ENCODE peak calls at places on chromosome 16, in five cellular contexts. Q is neuronal stem cell, S is H9, P is mesenchymal stem cell, L is trophoblast cell. T is an unnamed sample.

GRCh38 chr16:89855986-89856385 is 17.4 kb upstream of the TCF25 start:
- DNase-seq in Q (no peak), S (no peak), P (no peak), L (no peak), T (no peak)

GRCh38 chr16:50273888-50274770 is 7.8 kb downstream of the ADCY7 start:
- DNase-seq in Q (no peak), S (no peak), P (no peak), L (no peak), T (no peak)

GRCh38 chr16:27470567-27471431 is 68.8 kb downstream of the IL21R start:
- DNase-seq in Q (no peak), S (no peak), P (peak), L (peak), T (peak)

GRCh38 chr16:53103811-53104210 is 49.0 kb downstream of the CHD9 start:
- DNase-seq in Q (no peak), S (no peak), P (no peak), L (peak), T (no peak)

GRCh38 chr16:11916524-11917285 is 949 bp upstream of the GSPT1 start:
- DNase-seq in Q (no peak), S (no peak), P (peak), L (peak), T (peak)

GRCh38 chr16:74461826-74462225 is 40.5 kb upstream of the CLEC18B start:
- DNase-seq in Q (no peak), S (no peak), P (no peak), L (no peak), T (no peak)

GRCh38 chr16:30083216-30084055 is 7.6 kb downstream of the PPP4C start:
- DNase-seq in Q (no peak), S (no peak), P (no peak), L (no peak), T (no peak)

GRCh38 chr16:55678061-55678935 is 22.5 kb downstream of the SLC6A2 start:
- DNase-seq in Q (no peak), S (no peak), P (no peak), L (no peak), T (no peak)

GRCh38 chr16:454397-454940 is 29.0 kb downstream of the RAB11FIP3 start:
- DNase-seq in Q (no peak), S (no peak), P (no peak), L (no peak), T (no peak)

GRCh38 chr16:86505185-86505898 is 5.0 kb upstream of the FOXF1 start:
- DNase-seq in Q (no peak), S (peak), P (peak), L (peak), T (peak)

DNA sequence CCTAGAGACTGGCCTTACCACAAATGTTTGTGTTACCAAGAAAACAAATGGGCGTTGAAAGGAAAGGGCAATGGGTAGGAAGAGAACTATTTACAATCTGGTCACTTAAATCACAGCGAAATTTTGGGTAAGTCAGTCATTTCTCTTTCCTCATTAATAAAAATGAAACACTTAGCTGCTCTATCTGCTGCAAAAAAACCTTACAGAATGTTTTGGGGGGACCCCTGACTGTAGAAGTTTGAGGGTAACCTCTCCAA is 742 bp upstream of the NUTF2 start:
- DNase-seq in Q (no peak), S (no peak), P (no peak), L (no peak), T (no peak)
- H4K91ac ChIP-seq in Q (no peak), S (no peak), P (peak), L (peak), T (peak)

DNA sequence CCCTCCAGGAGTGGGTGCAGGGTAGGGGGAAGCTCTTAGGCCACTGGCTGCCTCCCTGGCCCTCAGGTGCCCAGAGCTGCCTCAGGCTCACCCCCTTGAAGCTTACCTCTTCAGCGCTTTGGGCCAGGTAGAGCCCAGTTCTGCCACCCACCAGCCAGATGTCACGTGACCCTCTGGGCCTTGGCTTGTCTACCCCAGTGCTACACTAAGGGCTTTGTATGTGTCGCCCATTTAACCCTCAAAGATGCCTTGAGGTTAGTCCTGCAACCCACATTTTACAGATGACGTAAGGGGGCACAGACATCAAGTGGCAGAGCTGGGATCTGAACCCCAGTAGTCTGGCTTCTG is 3.4 kb downstream of the HAS3 start:
- DNase-seq in Q (no peak), S (no peak), P (no peak), L (no peak), T (no peak)
- H4K91ac ChIP-seq in Q (no peak), S (no peak), P (no peak), L (no peak), T (no peak)

GRCh38 chr16:15650698-15651161 is 685 bp downstream of the NDE1 start:
- DNase-seq in Q (peak), S (peak), P (peak), L (peak), T (peak)
- H4K91ac ChIP-seq in Q (no peak), S (no peak), P (no peak), L (peak), T (peak)

GRCh38 chr16:87584271-87584670 is 18.0 kb upstream of the JPH3 start:
- DNase-seq in Q (no peak), S (no peak), P (peak), L (no peak), T (peak)
- H4K91ac ChIP-seq in Q (no peak), S (no peak), P (no peak), L (peak), T (no peak)

GRCh38 chr16:85326794-85327181 is 214.5 kb upstream of the CIBAR2 start:
- DNase-seq in Q (no peak), S (no peak), P (no peak), L (no peak), T (no peak)

GRCh38 chr16:85329999-85330693 is 217.9 kb upstream of the CIBAR2 start:
- DNase-seq in Q (peak), S (no peak), P (no peak), L (no peak), T (no peak)

GRCh38 chr16:85329059-85329812 is 217.0 kb upstream of the CIBAR2 start:
- DNase-seq in Q (peak), S (peak), P (peak), L (peak), T (peak)

GRCh38 chr16:85327731-85328664 is 215.7 kb upstream of the CIBAR2 start:
- DNase-seq in Q (peak), S (peak), P (peak), L (no peak), T (no peak)

DNA sequence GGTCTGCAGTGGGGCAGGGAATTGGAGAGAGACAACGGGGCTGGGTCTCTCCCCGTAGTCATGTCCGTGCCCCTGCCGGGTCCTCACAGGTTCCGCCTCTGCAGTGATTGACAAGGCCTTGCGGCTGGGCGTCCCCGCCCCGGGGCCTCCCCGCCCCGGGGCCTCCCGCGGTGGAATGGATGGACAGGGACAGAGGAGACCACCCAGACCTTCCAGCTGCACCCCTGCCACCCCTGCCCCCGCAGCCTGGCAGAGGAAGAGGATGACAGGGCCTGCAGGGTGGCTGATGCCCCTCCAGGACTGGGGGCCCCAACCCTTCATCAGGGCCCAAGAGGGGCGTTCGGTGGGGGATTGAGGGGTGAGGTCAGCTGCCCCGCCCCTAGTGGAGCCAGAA is 216.4 kb upstream of the CIBAR2 start:
- DNase-seq in Q (no peak), S (peak), P (no peak), L (no peak), T (no peak)
- H4K91ac ChIP-seq in Q (no peak), S (no peak), P (peak), L (peak), T (no peak)

GRCh38 chr16:19948186-19949104 is 63.8 kb upstream of the GPRC5B start:
- DNase-seq in Q (no peak), S (no peak), P (no peak), L (no peak), T (no peak)
- H4K91ac ChIP-seq in Q (no peak), S (no peak), P (no peak), L (no peak), T (no peak)

GRCh38 chr16:57148481-57148880 is 37.4 kb downstream of the PSME3IP1 start:
- DNase-seq in Q (no peak), S (peak), P (no peak), L (no peak), T (no peak)

GRCh38 chr16:57145964-57146647 is 39.7 kb downstream of the PSME3IP1 start:
- DNase-seq in Q (no peak), S (no peak), P (no peak), L (no peak), T (no peak)

GRCh38 chr16:57146735-57147134 is 39.1 kb downstream of the PSME3IP1 start:
- DNase-seq in Q (no peak), S (peak), P (peak), L (no peak), T (no peak)

GRCh38 chr16:57149391-57149790 is 36.4 kb downstream of the PSME3IP1 start:
- DNase-seq in Q (no peak), S (no peak), P (no peak), L (no peak), T (no peak)

DNA sequence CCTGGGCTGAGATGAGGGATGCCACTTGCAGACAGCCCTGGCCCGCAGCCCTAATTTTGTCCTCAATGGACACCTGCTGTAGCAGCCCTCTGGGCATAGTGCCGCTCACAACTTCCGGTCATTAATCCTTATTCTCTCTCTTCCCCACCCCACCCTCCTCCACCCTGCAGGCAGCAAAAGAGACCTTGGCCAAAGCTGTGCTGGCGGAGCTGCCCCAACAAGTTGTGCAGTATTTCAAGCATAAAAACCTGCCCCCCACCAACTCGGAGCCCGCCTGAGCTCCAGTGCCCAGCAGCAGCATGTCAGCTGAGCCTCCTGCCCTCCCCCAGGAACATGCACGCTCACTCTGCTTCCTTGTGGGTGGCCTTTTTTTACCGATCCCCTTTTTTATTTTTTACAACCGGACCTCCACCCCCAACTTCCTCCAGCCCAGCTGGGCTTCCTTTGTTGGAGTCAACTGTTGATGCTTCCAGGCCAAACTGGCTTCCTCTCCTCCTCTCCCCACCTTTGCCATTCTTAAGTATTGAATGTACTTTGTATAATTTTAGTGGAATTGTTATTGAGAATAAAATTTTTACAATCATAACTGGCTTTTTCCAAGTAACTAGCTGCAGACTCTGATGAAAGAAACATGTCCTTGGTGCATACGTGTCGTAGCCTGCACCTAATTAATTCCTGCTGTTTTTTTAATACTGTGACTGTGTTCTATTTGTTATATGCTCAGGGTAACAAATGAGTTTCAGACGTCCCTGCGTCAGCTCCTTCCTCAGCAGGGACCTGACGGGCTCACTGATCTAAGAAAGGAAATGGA is 38.3 kb downstream of the PSME3IP1 start:
- DNase-seq in Q (no peak), S (peak), P (no peak), L (no peak), T (peak)
- H4K91ac ChIP-seq in Q (no peak), S (no peak), P (no peak), L (no peak), T (no peak)

GRCh38 chr16:28567292-28567691 is 13.6 kb downstream of the SGF29 start:
- DNase-seq in Q (no peak), S (no peak), P (no peak), L (peak), T (no peak)
- H4K91ac ChIP-seq in Q (no peak), S (no peak), P (no peak), L (no peak), T (no peak)

DNA sequence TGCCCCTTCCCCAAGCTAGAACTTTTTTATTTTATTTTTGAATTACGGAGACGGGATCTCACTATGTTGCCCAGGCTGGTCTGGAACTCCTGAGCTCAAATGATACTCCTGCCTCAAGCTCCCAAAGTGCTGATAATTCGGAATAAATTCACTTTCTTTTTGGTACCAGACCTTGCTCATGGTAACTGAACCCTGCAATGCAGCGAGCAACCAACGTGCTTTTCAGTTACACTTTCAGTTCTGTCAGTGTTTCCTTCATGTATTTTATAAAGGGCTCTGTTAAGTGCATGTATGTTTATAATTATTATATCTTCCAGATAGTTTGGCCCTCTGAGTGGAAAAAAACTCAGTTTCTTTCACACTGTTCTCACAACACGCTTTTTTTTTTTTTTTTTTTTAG is 13.9 kb downstream of the C16orf96 start:
- DNase-seq in Q (no peak), S (no peak), P (no peak), L (no peak), T (no peak)
- H4K91ac ChIP-seq in Q (no peak), S (peak), P (no peak), L (no peak), T (no peak)

DNA sequence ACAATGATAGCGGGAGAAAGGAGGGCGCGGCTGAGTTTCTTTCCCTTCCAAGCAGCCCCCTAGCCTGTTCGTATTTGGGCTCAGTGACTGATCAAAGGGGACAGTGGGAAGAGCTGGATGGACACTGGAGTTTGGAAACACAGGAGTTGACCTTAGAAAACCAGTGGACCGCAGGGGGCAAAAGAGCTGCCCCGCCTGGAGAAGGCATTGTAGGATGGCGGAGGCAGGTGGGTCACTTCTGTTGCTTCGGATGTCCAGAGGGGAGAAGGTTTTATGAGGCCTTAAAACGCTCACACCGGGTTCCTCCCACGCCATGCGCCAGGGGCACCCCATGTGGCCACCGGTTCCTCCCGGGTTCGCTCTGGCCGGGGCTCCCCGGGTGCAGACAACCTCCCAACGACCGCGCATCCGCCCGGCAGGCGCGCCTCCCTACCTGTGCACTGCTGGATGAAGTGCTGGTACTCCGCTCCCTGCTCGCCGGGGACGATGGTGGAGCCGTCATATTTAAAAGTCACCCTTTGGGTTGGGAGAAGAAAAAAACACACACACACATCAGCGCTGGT is 729 bp downstream of the COTL1 start:
- DNase-seq in Q (no peak), S (peak), P (peak), L (peak), T (no peak)
- H4K91ac ChIP-seq in Q (no peak), S (no peak), P (peak), L (no peak), T (peak)

T was measured in IMR-90.